ENCODE peak calls at places on chromosomes 5 and 9, in four cellular contexts. One of them, this sample, is unnamed.
A peak's percentile ranks its signal among the peaks of the same experiment; 100 is the strongest.

GRCh38 chr5:1039210-1039548 is 30.6 kb downstream of the NKD2 start:
- DNase-seq in GM23338: no peak
- DNase-seq in heart left ventricle: no peak
- DNase-seq in A549: no peak
- DNase-seq in this sample: no peak

GRCh38 chr5:157004893-157005551 is 42.0 kb upstream of the TIMD4 start:
- DNase-seq in heart left ventricle: no peak
- DNase-seq in A549: peak; percentile 14
- DNase-seq in GM23338: no peak
- DNase-seq in this sample: no peak

GRCh38 chr9:78397045-78397843 is 100.3 kb downstream of the PSAT1 start:
- DNase-seq in GM23338: peak; percentile 27
- DNase-seq in heart left ventricle: no peak
- DNase-seq in A549: no peak
- DNase-seq in this sample: no peak

GRCh38 chr5:151162794-151163193 is 5.2 kb upstream of the ANXA6 start:
- DNase-seq in GM23338: no peak
- DNase-seq in heart left ventricle: no peak
- DNase-seq in A549: no peak
- DNase-seq in this sample: no peak

GRCh38 chr5:140151068-140151718 is 23.8 kb upstream of the CYSTM1 start:
- DNase-seq in A549: no peak
- DNase-seq in GM23338: no peak
- DNase-seq in heart left ventricle: no peak
- DNase-seq in this sample: no peak

GRCh38 chr9:81771606-81772005 is 82.3 kb upstream of the TLE1 start:
- DNase-seq in A549: no peak
- DNase-seq in heart left ventricle: no peak
- DNase-seq in GM23338: no peak
- DNase-seq in this sample: no peak

GRCh38 chr9:21119093-21119770 is 22.4 kb downstream of the IFNW1 start:
- DNase-seq in GM23338: no peak
- DNase-seq in heart left ventricle: no peak
- DNase-seq in A549: no peak
- DNase-seq in this sample: no peak

GRCh38 chr5:25028994-25029393 is 384.2 kb upstream of the CDH10 start:
- DNase-seq in heart left ventricle: peak; percentile 26
- DNase-seq in GM23338: no peak
- DNase-seq in A549: no peak
- DNase-seq in this sample: no peak

GRCh38 chr5:1720396-1721110 is 79.1 kb downstream of the MRPL36 start:
- DNase-seq in A549: no peak
- DNase-seq in GM23338: no peak
- DNase-seq in heart left ventricle: no peak
- DNase-seq in this sample: no peak

DNA sequence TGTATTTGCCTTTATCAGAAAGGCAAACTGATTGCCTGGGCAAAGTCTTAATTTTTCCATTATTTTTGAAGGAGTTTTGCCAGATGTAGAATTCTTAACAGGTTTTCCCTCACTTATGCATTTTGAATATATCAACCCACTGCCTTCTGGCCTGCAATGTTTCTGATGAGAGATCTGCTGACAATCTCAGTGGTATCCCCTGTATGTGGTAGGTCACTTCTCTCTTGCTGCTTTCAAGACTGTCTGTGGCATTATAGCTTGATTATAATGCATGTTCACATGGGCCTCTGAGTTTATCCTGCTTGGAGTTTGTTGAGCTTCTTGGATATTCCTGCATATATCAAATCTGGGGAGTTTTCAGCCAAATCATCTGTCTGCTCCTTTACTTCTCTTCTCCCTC is 82.2 kb downstream of the HABP4 start:
- DNase-seq in heart left ventricle: no peak
- DNase-seq in GM23338: no peak
- DNase-seq in A549: no peak
- DNase-seq in this sample: no peak
- TF ChIP-seq CTCF in heart left ventricle: no peak
- TF ChIP-seq CTCF in GM23338: no peak
- TF ChIP-seq CTCF in A549: no peak
- TF ChIP-seq CTCF in this sample: no peak

GRCh38 chr9:38686923-38687322 is 33.0 kb downstream of the FAM240B start:
- DNase-seq in GM23338: peak; percentile 21
- DNase-seq in A549: no peak
- DNase-seq in heart left ventricle: no peak
- DNase-seq in this sample: no peak

GRCh38 chr9:38685535-38685934 is 34.4 kb downstream of the FAM240B start:
- DNase-seq in heart left ventricle: no peak
- DNase-seq in GM23338: peak; percentile 58
- DNase-seq in A549: no peak
- DNase-seq in this sample: no peak

GRCh38 chr9:38689678-38690077 is 30.3 kb downstream of the FAM240B start:
- DNase-seq in GM23338: peak; percentile 85
- DNase-seq in heart left ventricle: no peak
- DNase-seq in A549: peak; percentile 75
- DNase-seq in this sample: peak; percentile 46

GRCh38 chr9:38687992-38688391 is 31.9 kb downstream of the FAM240B start:
- DNase-seq in A549: no peak
- DNase-seq in GM23338: no peak
- DNase-seq in heart left ventricle: no peak
- DNase-seq in this sample: no peak

GRCh38 chr9:38687389-38687842 is 32.5 kb downstream of the FAM240B start:
- DNase-seq in heart left ventricle: peak; percentile 67
- DNase-seq in A549: peak; percentile 71
- DNase-seq in GM23338: peak; percentile 46
- DNase-seq in this sample: no peak
- H3K4me3 ChIP-seq in heart left ventricle: peak overlapping the region; percentile 17
- H3K4me3 ChIP-seq in A549: peak overlapping the region; percentile 27
- H3K4me3 ChIP-seq in GM23338: no peak overlapping the region
- H3K4me3 ChIP-seq in this sample: no peak overlapping the region

GRCh38 chr5:78984611-78985406 is at the start of gene ARSB:
- DNase-seq in A549: peak; percentile 85
- DNase-seq in heart left ventricle: peak; percentile 89
- DNase-seq in GM23338: peak; percentile 95
- DNase-seq in this sample: peak; percentile 31

GRCh38 chr5:78979899-78980298 is 5.2 kb downstream of the ARSB start:
- DNase-seq in A549: no peak
- DNase-seq in heart left ventricle: no peak
- DNase-seq in GM23338: no peak
- DNase-seq in this sample: no peak

GRCh38 chr5:78983601-78984000 is 1.5 kb downstream of the ARSB start:
- DNase-seq in heart left ventricle: no peak
- DNase-seq in GM23338: no peak
- DNase-seq in A549: no peak
- DNase-seq in this sample: no peak

GRCh38 chr5:78985407-78986223 is 505 bp upstream of the ARSB start:
- DNase-seq in A549: peak; percentile 68
- DNase-seq in heart left ventricle: peak; percentile 34
- DNase-seq in GM23338: peak; percentile 63
- DNase-seq in this sample: no peak

GRCh38 chr5:78984020-78984610 is 995 bp downstream of the ARSB start:
- DNase-seq in GM23338: peak; percentile 58
- DNase-seq in heart left ventricle: no peak
- DNase-seq in A549: no peak
- DNase-seq in this sample: no peak
- TF ChIP-seq CTCF in GM23338: peak; percentile 14
- TF ChIP-seq CTCF in heart left ventricle: no peak
- TF ChIP-seq CTCF in A549: no peak
- TF ChIP-seq CTCF in this sample: no peak

DNA sequence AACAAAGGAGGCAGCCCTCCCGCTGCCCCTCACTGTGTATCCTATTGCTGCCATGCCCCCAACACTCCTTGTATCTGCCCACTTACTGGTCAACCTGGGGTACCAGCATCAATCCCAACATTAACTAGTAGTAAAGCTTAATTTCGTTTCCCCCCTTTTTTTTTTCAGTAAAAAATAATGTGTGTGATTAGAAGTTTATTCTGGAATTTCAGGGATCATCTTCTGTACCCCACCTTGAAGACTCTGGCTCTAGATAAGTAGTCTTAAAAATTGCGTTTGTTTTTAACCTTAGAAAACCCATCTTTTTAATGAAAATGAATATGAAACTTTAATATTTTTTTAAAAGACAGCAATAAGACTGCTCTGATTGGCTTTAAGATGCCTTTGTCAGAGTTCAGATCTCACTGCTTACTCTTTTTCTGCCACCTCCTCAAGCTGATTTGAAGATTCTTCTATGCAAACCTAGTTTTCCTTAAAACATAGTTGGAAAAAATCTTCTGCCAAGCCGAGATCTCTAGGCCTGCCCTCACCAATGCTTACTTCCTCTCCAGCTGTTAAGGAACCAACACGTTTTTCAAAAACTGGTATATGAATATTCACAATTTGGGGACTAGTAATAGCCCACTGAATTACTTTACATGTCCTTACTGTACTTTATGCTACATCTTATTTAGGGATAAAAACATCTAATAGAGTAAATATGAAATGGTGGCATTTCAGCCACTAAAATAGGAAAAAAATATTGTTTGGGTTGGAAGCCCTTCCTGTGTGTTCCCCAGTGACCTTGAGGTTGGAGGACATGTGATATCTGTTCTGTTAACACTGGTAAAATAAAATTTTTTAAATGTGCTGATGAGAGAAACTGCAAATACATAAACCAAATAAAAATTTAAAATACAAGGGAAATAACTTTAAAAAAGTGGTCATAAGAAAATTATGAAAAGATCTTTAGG is 4.0 kb upstream of the RHOBTB3 start:
- DNase-seq in GM23338: no peak
- DNase-seq in heart left ventricle: no peak
- DNase-seq in A549: no peak
- DNase-seq in this sample: no peak
- H3K4me3 ChIP-seq in GM23338: no peak overlapping the region
- H3K4me3 ChIP-seq in heart left ventricle: no peak overlapping the region
- H3K4me3 ChIP-seq in A549: no peak overlapping the region
- H3K4me3 ChIP-seq in this sample: no peak overlapping the region

GRCh38 chr5:6480133-6481051 is 31.7 kb downstream of the UBE2QL1 start:
- DNase-seq in GM23338: peak; percentile 40
- DNase-seq in A549: no peak
- DNase-seq in heart left ventricle: no peak
- DNase-seq in this sample: no peak
- TF ChIP-seq CTCF in GM23338: peak; percentile 26
- TF ChIP-seq CTCF in A549: no peak
- TF ChIP-seq CTCF in heart left ventricle: no peak
- TF ChIP-seq CTCF in this sample: no peak

DNA sequence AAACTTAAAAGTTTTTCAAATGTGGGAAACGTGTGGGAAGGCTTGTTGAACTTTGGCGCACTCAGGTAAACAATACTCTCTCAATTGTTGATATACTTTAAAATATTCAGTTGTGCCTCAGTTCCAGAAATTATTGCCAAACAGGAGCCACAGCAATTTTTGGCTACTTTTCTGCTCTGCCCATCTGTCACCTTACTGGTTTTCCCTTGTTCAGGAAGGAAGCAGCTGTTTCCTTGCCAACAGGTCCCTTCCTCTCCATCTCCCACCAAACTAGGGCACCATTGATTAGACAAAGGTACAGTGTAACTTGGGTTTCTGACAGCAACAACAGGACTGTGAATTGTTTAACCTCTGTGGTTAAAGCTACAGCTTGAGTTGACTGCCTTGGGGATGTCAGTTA is 76.8 kb downstream of the PIP5K1B start:
- DNase-seq in A549: no peak
- DNase-seq in GM23338: no peak
- DNase-seq in heart left ventricle: no peak
- DNase-seq in this sample: no peak
- H3K4me3 ChIP-seq in A549: no peak overlapping the region
- H3K4me3 ChIP-seq in GM23338: no peak overlapping the region
- H3K4me3 ChIP-seq in heart left ventricle: peak overlapping the region; percentile 62
- H3K4me3 ChIP-seq in this sample: no peak overlapping the region

DNA sequence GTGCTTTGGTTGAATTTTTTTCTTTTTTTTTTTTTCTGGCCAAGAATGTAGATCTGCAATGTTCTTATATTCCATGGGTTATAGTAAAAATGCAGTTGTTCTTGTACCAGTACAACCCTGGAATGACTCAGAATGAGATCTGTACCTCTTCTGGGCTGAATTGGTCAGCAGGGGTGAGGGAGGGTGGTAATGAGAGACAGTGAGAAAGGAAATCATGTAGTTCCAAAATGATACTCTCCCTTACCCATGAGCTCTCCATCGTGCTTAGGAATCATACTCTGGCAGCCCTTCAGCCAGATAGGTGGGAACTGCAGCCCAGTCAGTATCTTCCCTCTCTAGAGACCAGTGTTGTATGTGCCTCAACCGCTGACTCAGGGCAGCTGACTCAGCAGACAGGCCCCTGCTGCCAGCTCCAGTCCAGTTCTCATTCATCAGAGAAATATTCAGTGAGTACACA is 2.1 kb upstream of the GLIS3 start:
- DNase-seq in heart left ventricle: peak; percentile 69
- DNase-seq in A549: peak; percentile 57
- DNase-seq in GM23338: no peak
- DNase-seq in this sample: no peak
- TF ChIP-seq CTCF in heart left ventricle: no peak
- TF ChIP-seq CTCF in A549: no peak
- TF ChIP-seq CTCF in GM23338: no peak
- TF ChIP-seq CTCF in this sample: no peak

This sample was measured in LNCaP clone FGC.